ENCODE peak calls at places on chromosomes 6 and 20, in four cellular contexts. C is A549, O is prostate gland, T is fibroblast of pulmonary artery. N is an unnamed sample.

GRCh38 chr20:61979701-61980635 is 85.7 kb downstream of the TAF4 start:
- DNase-seq in T (no peak), C (no peak), O (no peak), N (no peak)

GRCh38 chr20:10129749-10130148 is 88.9 kb upstream of the SNAP25 start:
- DNase-seq in O (no peak), T (no peak), C (no peak), N (no peak)

GRCh38 chr20:7702141-7702540 is 238.1 kb downstream of the HAO1 start:
- DNase-seq in T (peak; percentile 28), O (no peak), C (no peak), N (no peak)

GRCh38 chr20:61135966-61136365 is 116.1 kb upstream of the CDH4 start:
- DNase-seq in C (no peak), T (no peak), O (no peak), N (no peak)

GRCh38 chr20:60361761-60362410 is 403.7 kb downstream of the CDH26 start:
- DNase-seq in C (no peak), O (no peak), T (no peak), N (no peak)

GRCh38 chr6:138465007-138465645 is 34.2 kb downstream of the NHSL1 start:
- DNase-seq in C (peak; percentile 10), T (peak; percentile 92), O (no peak), N (no peak)

GRCh38 chr6:46219661-46220060 is 48.9 kb upstream of the ENPP5 start:
- DNase-seq in O (no peak), C (no peak), T (no peak), N (no peak)

GRCh38 chr20:13436530-13436929 is 202.2 kb downstream of the TASP1 start:
- DNase-seq in O (no peak), T (no peak), C (no peak), N (no peak)

GRCh38 chr20:6566821-6567220 is 200.7 kb upstream of the BMP2 start:
- DNase-seq in C (no peak), T (peak; percentile 89), O (no peak), N (no peak)

GRCh38 chr6:142867355-142867801 is 77.6 kb downstream of the HIVEP2 start:
- DNase-seq in O (no peak), T (peak; percentile 67), C (no peak), N (no peak)

GRCh38 chr6:117531346-117531745 is 48.9 kb downstream of the DCBLD1 start:
- DNase-seq in O (no peak), T (no peak), C (no peak), N (no peak)

GRCh38 chr20:5131502-5131901 is 4.7 kb downstream of the CDS2 start:
- DNase-seq in O (no peak), C (no peak), T (no peak), N (no peak)

GRCh38 chr20:5127204-5127858 is 523 bp downstream of the CDS2 start:
- DNase-seq in O (peak; percentile 29), T (peak; percentile 36), C (peak; percentile 55), N (peak; percentile 49)

GRCh38 chr20:5126512-5127203 is at the start of gene CDS2:
- DNase-seq in C (peak; percentile 98), T (peak; percentile 99), O (peak; percentile 99), N (peak; percentile 98)

GRCh38 chr20:5127859-5128409 is 1.1 kb downstream of the CDS2 start:
- DNase-seq in O (no peak), T (no peak), C (no peak), N (no peak)

GRCh38 chr20:5128886-5129285 is 2.1 kb downstream of the CDS2 start:
- DNase-seq in C (no peak), T (no peak), O (no peak), N (no peak)
- TF ChIP-seq CTCF in C (no peak), T (no peak), O (no peak), N (no peak)

GRCh38 chr20:16025084-16025483 is 548.2 kb downstream of the KIF16B start:
- DNase-seq in T (no peak), C (no peak), O (no peak), N (no peak)
- TF ChIP-seq CTCF in T (no peak), C (no peak), O (no peak), N (no peak)

DNA sequence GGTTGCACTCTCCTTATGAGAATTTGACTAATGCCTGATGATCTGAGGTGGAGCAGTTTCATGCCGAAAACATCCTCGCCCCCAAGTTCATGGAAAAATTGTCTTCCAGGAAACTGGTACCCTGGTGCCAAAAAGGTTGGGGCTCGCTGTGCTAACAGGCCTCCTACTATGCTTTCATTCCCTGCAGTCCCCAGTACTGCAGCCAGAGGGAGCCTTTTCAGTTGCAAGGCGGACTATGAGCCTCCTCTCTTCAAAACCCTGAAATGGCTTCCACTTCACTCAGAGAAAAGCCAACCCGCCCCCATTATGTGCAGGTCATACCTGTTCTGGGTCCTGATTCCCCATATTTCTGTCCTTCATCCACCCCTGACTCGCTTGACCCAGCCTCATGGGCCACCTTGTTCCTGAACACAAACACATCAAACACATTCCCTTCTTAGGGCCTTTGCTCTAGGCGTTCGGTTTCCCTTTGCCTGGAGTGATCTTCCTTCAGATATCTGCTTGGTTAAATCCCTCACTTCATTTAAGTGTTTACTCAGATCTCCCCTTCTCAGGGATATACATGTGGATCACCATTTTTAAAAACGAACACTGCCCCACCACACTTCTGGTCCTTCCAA is 173.7 kb downstream of the PHACTR1 start:
- DNase-seq in T (no peak), C (no peak), O (no peak), N (no peak)
- TF ChIP-seq CTCF in T (peak; percentile 52), C (peak; percentile 12), O (no peak), N (peak; percentile 56)

GRCh38 chr6:43180985-43181384 is 1.0 kb upstream of the CUL9 start:
- DNase-seq in C (no peak), T (no peak), O (no peak), N (no peak)

GRCh38 chr6:43183441-43183840 is 1.4 kb downstream of the CUL9 start:
- DNase-seq in O (no peak), T (no peak), C (no peak), N (no peak)

GRCh38 chr6:43180058-43180457 is 1.9 kb upstream of the CUL9 start:
- DNase-seq in O (no peak), T (no peak), C (no peak), N (no peak)

GRCh38 chr6:43181621-43181941 is 415 bp upstream of the CUL9 start:
- DNase-seq in O (no peak), C (no peak), T (no peak), N (no peak)

DNA sequence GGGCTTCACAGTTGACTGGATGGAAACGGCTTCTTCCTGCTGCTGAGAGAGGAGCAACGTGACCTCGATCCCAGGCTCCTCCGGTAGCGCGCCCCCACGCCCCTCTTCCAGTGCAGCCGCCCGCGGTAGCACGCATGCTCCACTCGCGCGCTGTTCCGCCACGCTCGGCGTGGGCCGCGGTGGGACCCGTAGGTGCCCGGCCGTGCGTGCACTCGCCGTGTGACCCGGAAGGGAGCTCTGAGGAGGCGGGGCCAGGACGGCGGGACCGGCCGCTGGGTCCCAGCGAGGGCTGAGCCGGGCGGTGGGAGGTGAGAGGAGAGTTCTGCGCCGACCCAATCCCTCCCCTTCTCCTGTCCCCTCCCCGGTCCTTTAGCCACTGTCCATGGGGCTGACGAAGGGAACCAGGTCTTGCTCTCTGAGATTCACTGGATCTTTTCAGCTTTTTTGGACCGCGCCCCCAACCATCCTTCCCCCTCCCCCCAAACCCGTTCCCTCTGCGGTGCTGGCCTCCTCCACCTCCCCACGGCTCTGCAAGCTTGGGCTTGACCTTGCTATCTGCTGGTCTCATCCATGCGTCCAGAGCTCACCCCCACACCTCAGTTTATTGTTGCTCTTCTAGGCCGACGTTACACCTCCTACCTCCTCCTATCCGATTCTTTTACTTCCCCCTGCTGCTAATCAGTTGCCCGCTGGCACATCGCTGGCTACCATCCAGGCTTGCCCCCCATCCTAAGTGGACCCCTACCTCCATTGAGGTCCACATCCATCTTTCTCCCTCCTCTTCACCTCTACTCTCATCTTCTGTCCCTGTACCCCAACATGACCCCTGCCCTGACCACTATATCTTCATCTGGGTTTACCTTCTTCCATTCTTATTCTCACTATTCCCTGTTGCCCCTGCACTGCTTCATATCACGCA is at the start of gene CUL9:
- DNase-seq in T (peak; percentile 72), C (peak; percentile 44), O (peak; percentile 76), N (peak; percentile 79)
- TF ChIP-seq CTCF in T (no peak), C (no peak), O (no peak), N (no peak)

GRCh38 chr6:100806280-100806679 is 74.8 kb downstream of the ASCC3 start:
- DNase-seq in C (no peak), O (no peak), T (no peak), N (no peak)
- TF ChIP-seq CTCF in C (no peak), O (no peak), T (no peak), N (no peak)

N was measured in natural killer cell.